ENCODE peak calls at places on chromosomes 13 and 19, in seven cellular contexts. S is stimulated activated CD4-positive, alpha-beta T cell treated with anti-CD3 and anti-CD28 coated beads, TNF-alpha, amount 100 ng/mL, for 1 hour; N is activated CD4-positive, alpha-beta T cell treated with anti-CD3 and anti-CD28 coated beads, Interleukin-2, amount 10 ng/mL, durations not matched to agents 7 days and 5 days; I is tibial artery; H is IMR-90; G is T-helper 2 cell treated with Interferon-gamma antibody and Interleukin-4, amounts not matched to agents 5 μg/mL and 100 μg/mL, for 36 hours; A is stimulated activated CD8-positive, alpha-beta memory T cell treated with anti-CD3 and anti-CD28 coated beads, Interleukin-7, amount 100 ng/mL, for 1 hour. F is an unnamed sample.

GRCh38 chr19:5282926-5283325 is 57.7 kb downstream of the PTPRS start:
- DNase-seq in S (no peak), N (no peak), I (peak; percentile 81), H (no peak), G (no peak), A (no peak), F (no peak)

GRCh38 chr13:71879129-71879535 is 12.1 kb upstream of the DACH1 start:
- DNase-seq in S (no peak), N (peak; percentile 26), I (no peak), H (peak; percentile 27), G (no peak), A (no peak), F (peak; percentile 62)

GRCh38 chr19:575527-576506 is 3.4 kb downstream of the BSG start:
- DNase-seq in S (no peak), N (no peak), I (no peak), H (peak; percentile 37), G (no peak), A (no peak), F (no peak)

GRCh38 chr13:44249439-44249838 is 124.2 kb upstream of the SERP2 start:
- DNase-seq in S (no peak), N (no peak), I (peak; percentile 65), H (peak; percentile 77), G (no peak), A (no peak), F (no peak)

GRCh38 chr13:23599083-23599925 is 29.1 kb downstream of the TNFRSF19 start:
- DNase-seq in S (no peak), N (no peak), I (no peak), H (no peak), G (no peak), A (no peak), F (no peak)

GRCh38 chr13:25881136-25881926 is 170.5 kb downstream of the SHISA2 start:
- DNase-seq in S (no peak), N (no peak), I (no peak), H (no peak), G (no peak), A (no peak), F (no peak)

GRCh38 chr19:50607874-50608785 is 31.6 kb downstream of the SYT3 start:
- DNase-seq in S (peak; percentile 59), N (peak; percentile 81), I (peak; percentile 46), H (peak; percentile 67), G (peak; percentile 80), A (peak; percentile 40), F (peak; percentile 39)

GRCh38 chr13:51148952-51149573 is 38.0 kb upstream of the C13orf42 start:
- DNase-seq in S (no peak), N (no peak), I (no peak), H (peak; percentile 45), G (no peak), A (no peak), F (no peak)

GRCh38 chr19:39372047-39372802 is 18.7 kb downstream of the PAF1 start:
- DNase-seq in S (no peak), N (no peak), I (peak; percentile 90), H (peak; percentile 93), G (no peak), A (no peak), F (no peak)

GRCh38 chr13:23794267-23795161 is 94.7 kb downstream of the MIPEP start:
- DNase-seq in S (no peak), N (no peak), I (no peak), H (peak; percentile 85), G (no peak), A (no peak), F (no peak)

F was measured in GF-D8.